ENCODE peak calls at places on chromosomes 12 and 14, in four cellular contexts. One of them, this sample, is unnamed.

GRCh38 chr14:105926415-105927093 is 400.2 kb downstream of the TMEM121 start:
- DNase-seq in ascending aorta: no peak
- DNase-seq in cardiac fibroblast: no peak
- DNase-seq in neural progenitor cell: no peak
- DNase-seq in this sample: no peak

GRCh38 chr14:73209943-73210342 is 27.4 kb upstream of the PAPLN start:
- DNase-seq in cardiac fibroblast: peak
- DNase-seq in neural progenitor cell: no peak
- DNase-seq in ascending aorta: no peak
- DNase-seq in this sample: no peak

GRCh38 chr12:22731231-22731630 is 106.3 kb downstream of the ETNK1 start:
- DNase-seq in cardiac fibroblast: no peak
- DNase-seq in neural progenitor cell: no peak
- DNase-seq in ascending aorta: no peak
- DNase-seq in this sample: no peak

GRCh38 chr12:46585854-46586621 is 213.5 kb upstream of the SLC38A2 start:
- DNase-seq in cardiac fibroblast: peak
- DNase-seq in ascending aorta: no peak
- DNase-seq in neural progenitor cell: peak
- DNase-seq in this sample: no peak

GRCh38 chr12:68958337-68958736 is 25.4 kb upstream of the CPM start:
- DNase-seq in cardiac fibroblast: no peak
- DNase-seq in ascending aorta: no peak
- DNase-seq in neural progenitor cell: no peak
- DNase-seq in this sample: no peak

GRCh38 chr12:11621797-11622423 is 27.6 kb upstream of the ETV6 start:
- DNase-seq in neural progenitor cell: no peak
- DNase-seq in ascending aorta: no peak
- DNase-seq in cardiac fibroblast: peak
- DNase-seq in this sample: peak

GRCh38 chr12:118980407-118981014 is 830 bp upstream of the SRRM4 start:
- DNase-seq in cardiac fibroblast: no peak
- DNase-seq in neural progenitor cell: peak
- DNase-seq in ascending aorta: no peak
- DNase-seq in this sample: no peak

GRCh38 chr12:116604883-116605641 is 45.9 kb downstream of the MAP1LC3B2 start:
- DNase-seq in cardiac fibroblast: peak
- DNase-seq in ascending aorta: no peak
- DNase-seq in neural progenitor cell: no peak
- DNase-seq in this sample: no peak

GRCh38 chr12:105106621-105107020 is 910 bp upstream of the WASHC4 start:
- DNase-seq in cardiac fibroblast: no peak
- DNase-seq in ascending aorta: no peak
- DNase-seq in neural progenitor cell: no peak
- DNase-seq in this sample: no peak

GRCh38 chr14:63564318-63564717 is 21.1 kb upstream of the PPP2R5E start:
- DNase-seq in neural progenitor cell: no peak
- DNase-seq in cardiac fibroblast: peak
- DNase-seq in ascending aorta: no peak
- DNase-seq in this sample: peak

GRCh38 chr12:108140501-108140900 is 11.4 kb downstream of the WSCD2 start:
- DNase-seq in ascending aorta: no peak
- DNase-seq in neural progenitor cell: no peak
- DNase-seq in cardiac fibroblast: no peak
- DNase-seq in this sample: no peak

GRCh38 chr14:74493343-74494261 is at the start of gene ISCA2:
- DNase-seq in ascending aorta: peak
- DNase-seq in cardiac fibroblast: peak
- DNase-seq in neural progenitor cell: peak
- DNase-seq in this sample: peak

GRCh38 chr14:22333408-22334274 is 255.4 kb downstream of the DAD1 start:
- DNase-seq in ascending aorta: no peak
- DNase-seq in neural progenitor cell: peak
- DNase-seq in cardiac fibroblast: peak
- DNase-seq in this sample: peak

GRCh38 chr12:32765906-32766305 is 10.2 kb upstream of the YARS2 start:
- DNase-seq in cardiac fibroblast: peak
- DNase-seq in ascending aorta: no peak
- DNase-seq in neural progenitor cell: no peak
- DNase-seq in this sample: no peak

GRCh38 chr12:63362801-63363200 is 211.8 kb upstream of the AVPR1A start:
- DNase-seq in cardiac fibroblast: no peak
- DNase-seq in ascending aorta: no peak
- DNase-seq in neural progenitor cell: no peak
- DNase-seq in this sample: no peak

GRCh38 chr14:68397371-68397779 is 395.5 kb downstream of the ZFP36L1 start:
- DNase-seq in ascending aorta: peak
- DNase-seq in neural progenitor cell: no peak
- DNase-seq in cardiac fibroblast: no peak
- DNase-seq in this sample: peak

GRCh38 chr14:103030741-103031565 is 26.4 kb downstream of the CDC42BPB start:
- DNase-seq in ascending aorta: no peak
- DNase-seq in cardiac fibroblast: no peak
- DNase-seq in neural progenitor cell: no peak
- DNase-seq in this sample: no peak

GRCh38 chr12:65664715-65665250 is 159.5 kb upstream of the HMGA2 start:
- DNase-seq in ascending aorta: no peak
- DNase-seq in neural progenitor cell: no peak
- DNase-seq in cardiac fibroblast: no peak
- DNase-seq in this sample: no peak

GRCh38 chr14:22583994-22584393 is 5.0 kb downstream of the DAD1 start:
- DNase-seq in cardiac fibroblast: no peak
- DNase-seq in ascending aorta: no peak
- DNase-seq in neural progenitor cell: no peak
- DNase-seq in this sample: no peak

GRCh38 chr14:105502446-105503295 is 11.6 kb downstream of the TEDC1 start:
- DNase-seq in neural progenitor cell: no peak
- DNase-seq in ascending aorta: no peak
- DNase-seq in cardiac fibroblast: no peak
- DNase-seq in this sample: no peak

GRCh38 chr12:47737936-47738335 is 12.6 kb upstream of the ENDOU start:
- DNase-seq in neural progenitor cell: no peak
- DNase-seq in cardiac fibroblast: no peak
- DNase-seq in ascending aorta: no peak
- DNase-seq in this sample: no peak

GRCh38 chr12:105740970-105741725 is 397.6 kb downstream of the NUAK1 start:
- DNase-seq in ascending aorta: no peak
- DNase-seq in cardiac fibroblast: peak
- DNase-seq in neural progenitor cell: no peak
- DNase-seq in this sample: peak

GRCh38 chr12:51388066-51388799 is 3.0 kb downstream of the GALNT6 start:
- DNase-seq in cardiac fibroblast: peak
- DNase-seq in ascending aorta: no peak
- DNase-seq in neural progenitor cell: no peak
- DNase-seq in this sample: no peak

GRCh38 chr12:69619050-69619449 is 8.3 kb upstream of the LRRC10 start:
- DNase-seq in cardiac fibroblast: peak
- DNase-seq in ascending aorta: no peak
- DNase-seq in neural progenitor cell: no peak
- DNase-seq in this sample: no peak

GRCh38 chr12:65696227-65696626 is 128.1 kb upstream of the HMGA2 start:
- DNase-seq in ascending aorta: no peak
- DNase-seq in neural progenitor cell: no peak
- DNase-seq in cardiac fibroblast: no peak
- DNase-seq in this sample: no peak

GRCh38 chr12:69066420-69067373 is 133.7 kb upstream of the CPM start:
- DNase-seq in neural progenitor cell: no peak
- DNase-seq in ascending aorta: no peak
- DNase-seq in cardiac fibroblast: no peak
- DNase-seq in this sample: no peak

GRCh38 chr14:83347874-83348273 is 1814.2 kb upstream of the SEL1L start:
- DNase-seq in neural progenitor cell: no peak
- DNase-seq in cardiac fibroblast: no peak
- DNase-seq in ascending aorta: no peak
- DNase-seq in this sample: no peak

GRCh38 chr12:25130741-25131188 is 64.2 kb downstream of the DNAI7 start:
- DNase-seq in neural progenitor cell: peak
- DNase-seq in ascending aorta: no peak
- DNase-seq in cardiac fibroblast: peak
- DNase-seq in this sample: no peak

GRCh38 chr14:30620178-30620577 is 1.9 kb upstream of the SCFD1 start:
- DNase-seq in neural progenitor cell: no peak
- DNase-seq in ascending aorta: no peak
- DNase-seq in cardiac fibroblast: peak
- DNase-seq in this sample: no peak

GRCh38 chr14:49946320-49947141 is 53.6 kb downstream of the ARF6 start:
- DNase-seq in ascending aorta: no peak
- DNase-seq in cardiac fibroblast: peak
- DNase-seq in neural progenitor cell: no peak
- DNase-seq in this sample: no peak

GRCh38 chr12:105317942-105318614 is 12.4 kb upstream of the C12orf75 start:
- DNase-seq in neural progenitor cell: no peak
- DNase-seq in ascending aorta: no peak
- DNase-seq in cardiac fibroblast: no peak
- DNase-seq in this sample: no peak

GRCh38 chr14:20986811-20987210 is 3.0 kb upstream of the METTL17 start:
- DNase-seq in ascending aorta: no peak
- DNase-seq in neural progenitor cell: no peak
- DNase-seq in cardiac fibroblast: peak
- DNase-seq in this sample: no peak

GRCh38 chr14:88866305-88866704 is 41.9 kb downstream of the TTC8 start:
- DNase-seq in neural progenitor cell: peak
- DNase-seq in cardiac fibroblast: no peak
- DNase-seq in ascending aorta: no peak
- DNase-seq in this sample: no peak

GRCh38 chr12:122825773-122826724 is 9.2 kb upstream of the HIP1R start:
- DNase-seq in neural progenitor cell: peak
- DNase-seq in ascending aorta: no peak
- DNase-seq in cardiac fibroblast: no peak
- DNase-seq in this sample: no peak

GRCh38 chr14:92586966-92587365 is 73.4 kb downstream of the RIN3 start:
- DNase-seq in neural progenitor cell: no peak
- DNase-seq in ascending aorta: no peak
- DNase-seq in cardiac fibroblast: no peak
- DNase-seq in this sample: no peak

GRCh38 chr12:28967426-28967825 is 181.7 kb upstream of the FAR2 start:
- DNase-seq in ascending aorta: no peak
- DNase-seq in neural progenitor cell: no peak
- DNase-seq in cardiac fibroblast: no peak
- DNase-seq in this sample: no peak

GRCh38 chr14:56004807-56005579 is 113.2 kb upstream of the PELI2 start:
- DNase-seq in neural progenitor cell: peak
- DNase-seq in ascending aorta: no peak
- DNase-seq in cardiac fibroblast: peak
- DNase-seq in this sample: no peak

DNA sequence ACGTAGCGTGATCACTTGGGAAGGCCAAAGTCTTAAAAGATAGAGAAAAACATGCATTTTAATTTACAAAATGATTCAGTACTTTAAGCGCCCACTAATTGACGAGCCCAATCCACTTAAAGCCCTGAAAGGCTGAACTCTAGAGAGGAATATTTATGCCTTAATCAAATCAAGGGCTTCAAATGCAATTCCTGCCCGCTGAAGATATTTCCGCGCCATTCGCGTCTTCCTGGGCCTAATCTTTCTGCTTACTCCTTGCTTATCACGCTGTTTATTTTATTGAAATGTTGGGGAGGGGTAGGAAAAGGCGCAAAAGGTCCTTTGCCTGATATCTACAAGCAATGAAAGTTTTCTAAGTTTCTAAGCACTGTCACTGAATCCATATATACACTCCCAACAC is 4.0 kb downstream of the TBX3 start:
- DNase-seq in ascending aorta: no peak
- DNase-seq in neural progenitor cell: no peak
- DNase-seq in cardiac fibroblast: no peak
- DNase-seq in this sample: no peak
- TF ChIP-seq CTCF in ascending aorta: no peak
- TF ChIP-seq CTCF in neural progenitor cell: no peak
- TF ChIP-seq CTCF in cardiac fibroblast: no peak
- TF ChIP-seq CTCF in this sample: no peak

GRCh38 chr14:57066887-57067513 is 201.7 kb downstream of the EXOC5 start:
- DNase-seq in neural progenitor cell: peak
- DNase-seq in cardiac fibroblast: peak
- DNase-seq in ascending aorta: no peak
- DNase-seq in this sample: no peak
- TF ChIP-seq CTCF in neural progenitor cell: peak
- TF ChIP-seq CTCF in cardiac fibroblast: peak
- TF ChIP-seq CTCF in ascending aorta: no peak
- TF ChIP-seq CTCF in this sample: peak

GRCh38 chr12:93356214-93356613 is 21.5 kb upstream of the NUDT4 start:
- DNase-seq in ascending aorta: no peak
- DNase-seq in neural progenitor cell: no peak
- DNase-seq in cardiac fibroblast: no peak
- DNase-seq in this sample: no peak
- TF ChIP-seq CTCF in ascending aorta: no peak
- TF ChIP-seq CTCF in neural progenitor cell: no peak
- TF ChIP-seq CTCF in cardiac fibroblast: no peak
- TF ChIP-seq CTCF in this sample: no peak

GRCh38 chr12:20451759-20452158 is 83.4 kb downstream of the PDE3A start:
- DNase-seq in neural progenitor cell: no peak
- DNase-seq in ascending aorta: no peak
- DNase-seq in cardiac fibroblast: peak
- DNase-seq in this sample: no peak
- TF ChIP-seq CTCF in neural progenitor cell: no peak
- TF ChIP-seq CTCF in ascending aorta: no peak
- TF ChIP-seq CTCF in cardiac fibroblast: no peak
- TF ChIP-seq CTCF in this sample: no peak

GRCh38 chr12:121230538-121230907 is 20.6 kb downstream of the P2RX4 start:
- DNase-seq in cardiac fibroblast: no peak
- DNase-seq in ascending aorta: no peak
- DNase-seq in neural progenitor cell: no peak
- DNase-seq in this sample: no peak
- TF ChIP-seq CTCF in cardiac fibroblast: no peak
- TF ChIP-seq CTCF in ascending aorta: no peak
- TF ChIP-seq CTCF in neural progenitor cell: no peak
- TF ChIP-seq CTCF in this sample: no peak

GRCh38 chr12:5267603-5268423 is 164.1 kb upstream of the NTF3 start:
- DNase-seq in neural progenitor cell: no peak
- DNase-seq in ascending aorta: no peak
- DNase-seq in cardiac fibroblast: no peak
- DNase-seq in this sample: no peak
- TF ChIP-seq CTCF in neural progenitor cell: no peak
- TF ChIP-seq CTCF in ascending aorta: no peak
- TF ChIP-seq CTCF in cardiac fibroblast: no peak
- TF ChIP-seq CTCF in this sample: no peak

DNA sequence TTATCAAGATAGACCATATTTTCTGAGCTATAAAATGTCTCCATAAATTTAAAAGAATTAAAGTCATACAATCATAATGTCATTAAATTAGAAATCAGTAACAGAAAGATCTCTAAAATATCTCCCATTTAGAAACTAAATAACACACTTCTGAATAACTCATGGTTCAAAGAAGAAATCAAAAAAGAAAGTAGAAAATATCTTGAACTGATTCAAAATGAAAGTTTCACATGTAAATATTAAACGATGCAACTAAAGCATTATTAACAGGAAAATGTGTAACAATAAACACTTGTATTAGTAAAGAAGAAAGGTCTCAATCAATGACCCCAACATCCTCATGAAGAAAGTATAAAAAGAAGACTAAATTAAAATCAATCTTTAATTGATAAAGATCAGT is 50.5 kb upstream of the PZP start:
- DNase-seq in cardiac fibroblast: no peak
- DNase-seq in neural progenitor cell: no peak
- DNase-seq in ascending aorta: no peak
- DNase-seq in this sample: no peak
- TF ChIP-seq CTCF in cardiac fibroblast: no peak
- TF ChIP-seq CTCF in neural progenitor cell: no peak
- TF ChIP-seq CTCF in ascending aorta: no peak
- TF ChIP-seq CTCF in this sample: no peak